ENCODE peak calls at places on chromosome 19, in ten cellular contexts. D, U, G, R, I, K, T, H, J and V are unnamed samples.

GRCh38 chr19:11721681-11722080 is 17.1 kb downstream of the ZNF823 start:
- DNase-seq in D (no peak), U (no peak), G (no peak), R (no peak), I (no peak), K (no peak), T (no peak), H (no peak), J (no peak), V (no peak)

GRCh38 chr19:34975056-34975455 is 11.0 kb upstream of the ZNF792 start:
- DNase-seq in D (no peak), U (no peak), G (no peak), R (no peak), I (no peak), K (no peak), T (no peak), H (no peak), J (no peak), V (no peak)

GRCh38 chr19:38564981-38565685 is 52.6 kb downstream of the MAP4K1 start:
- DNase-seq in D (no peak), U (no peak), G (no peak), R (no peak), I (no peak), K (no peak), T (no peak), H (no peak), J (no peak), V (no peak)

GRCh38 chr19:16078311-16078758 is 2.0 kb downstream of the TPM4 start:
- DNase-seq in D (peak), U (no peak), G (no peak), R (peak), I (no peak), K (no peak), T (no peak), H (no peak), J (peak), V (peak)

GRCh38 chr19:14089662-14090508 is 666 bp downstream of the SAMD1 start:
- DNase-seq in D (no peak), U (peak), G (peak), R (no peak), I (peak), K (peak), T (no peak), H (no peak), J (peak), V (peak)

GRCh38 chr19:34675919-34676318 is 1.0 kb downstream of the SCGB2B2 start:
- DNase-seq in D (no peak), U (no peak), G (no peak), R (peak), I (no peak), K (no peak), T (no peak), H (no peak), J (no peak), V (no peak)

GRCh38 chr19:17409990-17410389 is 4.6 kb upstream of the BST2 start:
- DNase-seq in D (no peak), U (no peak), G (no peak), R (peak), I (no peak), K (no peak), T (no peak), H (no peak), J (peak), V (no peak)

GRCh38 chr19:18594824-18595373 is 6.3 kb downstream of the REX1BD start:
- DNase-seq in D (no peak), U (no peak), G (no peak), R (no peak), I (peak), K (no peak), T (no peak), H (no peak), J (no peak), V (no peak)

GRCh38 chr19:41907994-41908615 is 20.1 kb downstream of the ERFL start:
- DNase-seq in D (no peak), U (no peak), G (no peak), R (no peak), I (no peak), K (no peak), T (no peak), H (no peak), J (no peak), V (no peak)

GRCh38 chr19:35484637-35485036 is 5.6 kb downstream of the KRTDAP start:
- DNase-seq in D (no peak), U (no peak), G (no peak), R (no peak), I (no peak), K (no peak), T (no peak), H (no peak), J (no peak), V (no peak)

GRCh38 chr19:39032164-39032918 is at the start of gene FBXO27:
- DNase-seq in D (peak), U (peak), G (peak), R (peak), I (peak), K (no peak), T (no peak), H (no peak), J (no peak), V (no peak)

GRCh38 chr19:14091086-14091884 is 734 bp upstream of the SAMD1 start:
- DNase-seq in D (peak), U (no peak), G (peak), R (no peak), I (peak), K (peak), T (no peak), H (peak), J (peak), V (peak)

GRCh38 chr19:49666120-49666444 is 349 bp downstream of the BCL2L12 start:
- DNase-seq in D (no peak), U (no peak), G (no peak), R (no peak), I (no peak), K (no peak), T (no peak), H (no peak), J (no peak), V (no peak)

GRCh38 chr19:9309974-9310446 is 372 bp upstream of the ZNF699 start:
- DNase-seq in D (peak), U (peak), G (no peak), R (peak), I (peak), K (peak), T (peak), H (peak), J (peak), V (no peak)

GRCh38 chr19:50401505-50402450 is 17.0 kb upstream of the SPIB start:
- DNase-seq in D (no peak), U (no peak), G (no peak), R (no peak), I (no peak), K (no peak), T (no peak), H (no peak), J (no peak), V (no peak)

GRCh38 chr19:18659281-18660050 is 22.6 kb downstream of the KLHL26 start:
- DNase-seq in D (peak), U (peak), G (no peak), R (no peak), I (no peak), K (no peak), T (no peak), H (no peak), J (peak), V (no peak)

GRCh38 chr19:38977445-38978314 is 2.1 kb upstream of the FBXO17 start:
- DNase-seq in D (no peak), U (no peak), G (no peak), R (no peak), I (no peak), K (no peak), T (no peak), H (no peak), J (no peak), V (peak)

GRCh38 chr19:9018163-9018875 is 8.1 kb upstream of the MUC16 start:
- DNase-seq in D (no peak), U (no peak), G (no peak), R (no peak), I (no peak), K (no peak), T (no peak), H (no peak), J (no peak), V (no peak)

GRCh38 chr19:6572217-6572616 is 18.7 kb downstream of the CD70 start:
- DNase-seq in D (peak), U (no peak), G (no peak), R (peak), I (no peak), K (no peak), T (no peak), H (peak), J (no peak), V (no peak)

GRCh38 chr19:47018923-47019322 is 714 bp upstream of the NPAS1 start:
- DNase-seq in D (no peak), U (no peak), G (no peak), R (no peak), I (no peak), K (no peak), T (no peak), H (no peak), J (no peak), V (no peak)
- TF ChIP-seq CTCF in D (no peak), U (no peak), G (no peak), R (no peak), I (no peak), K (no peak), T (no peak), H (no peak), J (no peak), V (no peak)

GRCh38 chr19:13058951-13059660 is 43.6 kb downstream of the LYL1 start:
- DNase-seq in D (no peak), U (no peak), G (no peak), R (peak), I (no peak), K (no peak), T (no peak), H (no peak), J (no peak), V (no peak)
- TF ChIP-seq CTCF in D (no peak), U (no peak), G (no peak), R (peak), I (no peak), K (peak), T (no peak), H (no peak), J (peak), V (no peak)

GRCh38 chr19:40808021-40808325 is 9.0 kb downstream of the EGLN2 start:
- DNase-seq in D (no peak), U (no peak), G (no peak), R (no peak), I (no peak), K (no peak), T (no peak), H (no peak), J (no peak), V (no peak)

GRCh38 chr19:40805258-40805868 is 6.4 kb downstream of the EGLN2 start:
- DNase-seq in D (no peak), U (no peak), G (no peak), R (no peak), I (no peak), K (no peak), T (no peak), H (no peak), J (no peak), V (no peak)

GRCh38 chr19:40808497-40808896 is 9.5 kb downstream of the EGLN2 start:
- DNase-seq in D (no peak), U (no peak), G (no peak), R (no peak), I (no peak), K (no peak), T (no peak), H (no peak), J (no peak), V (no peak)

GRCh38 chr19:40806385-40807146 is 7.6 kb downstream of the EGLN2 start:
- DNase-seq in D (peak), U (peak), G (peak), R (peak), I (peak), K (peak), T (peak), H (peak), J (peak), V (peak)

GRCh38 chr19:40807147-40808020 is 8.4 kb downstream of the EGLN2 start:
- DNase-seq in D (no peak), U (no peak), G (peak), R (no peak), I (no peak), K (no peak), T (no peak), H (no peak), J (no peak), V (no peak)
- TF ChIP-seq CTCF in D (no peak), U (no peak), G (peak), R (no peak), I (peak), K (peak), T (peak), H (peak), J (no peak), V (peak)

GRCh38 chr19:52896431-52897148 is 845 bp downstream of the ZNF320 start:
- DNase-seq in D (peak), U (peak), G (peak), R (peak), I (peak), K (peak), T (no peak), H (no peak), J (peak), V (peak)
- TF ChIP-seq CTCF in D (no peak), U (no peak), G (no peak), R (no peak), I (no peak), K (no peak), T (no peak), H (no peak), J (no peak), V (no peak)

GRCh38 chr19:1252221-1252817 is 3.9 kb downstream of the MIDN start:
- DNase-seq in D (peak), U (peak), G (peak), R (peak), I (no peak), K (peak), T (peak), H (peak), J (peak), V (peak)

GRCh38 chr19:1254081-1254527 is 5.7 kb downstream of the MIDN start:
- DNase-seq in D (peak), U (peak), G (no peak), R (peak), I (no peak), K (no peak), T (no peak), H (no peak), J (no peak), V (no peak)

GRCh38 chr19:1253514-1254080 is 5.2 kb downstream of the MIDN start:
- DNase-seq in D (no peak), U (no peak), G (no peak), R (no peak), I (no peak), K (no peak), T (no peak), H (no peak), J (peak), V (no peak)

GRCh38 chr19:1251503-1252220 is 3.3 kb downstream of the MIDN start:
- DNase-seq in D (peak), U (peak), G (peak), R (no peak), I (peak), K (no peak), T (no peak), H (no peak), J (no peak), V (no peak)

GRCh38 chr19:1252818-1253513 is 4.6 kb downstream of the MIDN start:
- DNase-seq in D (peak), U (peak), G (no peak), R (peak), I (no peak), K (peak), T (peak), H (peak), J (peak), V (peak)
- TF ChIP-seq CTCF in D (no peak), U (no peak), G (no peak), R (no peak), I (no peak), K (peak), T (peak), H (peak), J (peak), V (no peak)

DNA sequence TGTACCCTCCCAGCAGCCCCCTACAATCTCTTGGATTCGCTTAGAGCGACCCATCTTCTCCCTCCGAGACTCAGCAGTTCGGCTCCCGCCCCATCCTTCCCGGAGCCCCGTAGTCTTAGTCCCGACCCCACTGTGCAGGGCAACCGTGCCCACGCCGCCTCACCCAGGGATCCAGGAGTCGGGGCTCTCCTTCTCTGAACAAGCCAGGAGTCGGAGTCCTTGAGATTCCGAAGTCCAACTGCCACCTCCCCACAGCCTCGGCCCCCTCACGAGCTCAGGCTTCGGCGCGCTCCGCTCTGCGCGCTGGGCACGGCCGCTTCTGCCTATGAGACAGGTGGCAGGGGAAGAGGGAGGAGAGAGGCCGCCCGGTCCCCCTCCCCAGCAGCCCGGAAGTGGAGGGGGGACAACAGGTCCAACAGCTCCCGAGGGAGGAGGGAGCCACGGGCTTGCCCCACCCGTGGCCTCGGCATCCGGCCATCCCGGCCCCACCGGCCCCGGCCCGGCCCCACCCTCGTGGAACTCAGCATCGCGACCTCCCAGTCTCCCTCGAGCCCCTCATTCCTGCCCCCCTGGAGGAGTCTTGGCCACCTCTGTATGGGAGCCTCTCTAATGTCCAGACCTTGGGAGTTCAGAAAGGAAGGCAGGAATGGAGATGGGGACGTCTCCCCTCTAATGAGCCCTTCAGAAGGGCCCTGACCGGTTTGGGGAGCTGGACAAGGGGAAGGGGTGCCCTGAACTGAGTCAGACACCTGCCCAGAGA is at the start of gene PHLDB3:
- DNase-seq in D (peak), U (peak), G (no peak), R (peak), I (peak), K (no peak), T (no peak), H (no peak), J (peak), V (no peak)
- TF ChIP-seq CTCF in D (no peak), U (no peak), G (no peak), R (no peak), I (no peak), K (no peak), T (no peak), H (no peak), J (no peak), V (peak)

DNA sequence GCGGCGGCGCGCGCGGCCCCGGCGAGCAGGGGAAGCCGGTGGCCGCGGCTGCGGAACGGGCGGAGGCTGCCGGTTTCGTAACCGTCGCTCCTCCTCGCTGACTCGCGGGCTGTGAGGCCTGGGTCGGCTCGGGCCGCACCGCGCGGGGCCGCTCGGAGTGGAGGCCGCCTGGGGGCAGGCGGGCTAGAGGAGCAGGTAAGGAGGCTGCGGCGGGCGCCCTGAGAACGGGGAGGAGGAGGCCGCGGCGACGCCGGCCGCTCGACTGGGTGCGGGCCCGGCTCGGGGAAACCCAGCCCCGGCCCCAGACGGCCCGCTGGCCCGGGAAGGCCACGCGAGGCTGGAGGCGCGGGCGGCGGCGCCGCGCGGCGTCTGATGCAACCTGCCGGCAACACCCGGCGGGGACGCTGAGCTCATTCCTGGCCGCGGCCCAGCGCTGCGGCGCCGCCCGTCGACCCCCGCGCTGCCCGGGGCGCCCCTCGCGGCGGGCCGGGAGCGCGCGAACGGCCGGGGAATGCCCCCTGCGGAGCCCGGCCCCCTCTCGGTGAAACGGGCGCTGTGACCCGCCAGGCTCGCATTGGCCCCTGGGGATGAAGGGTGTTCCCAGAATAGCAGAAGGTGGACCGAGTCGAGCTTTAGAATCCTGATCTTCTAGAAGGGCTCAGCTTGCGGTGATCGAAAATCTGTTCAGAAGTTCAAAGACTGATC is at the start of gene CEBPG:
- DNase-seq in D (peak), U (peak), G (peak), R (peak), I (peak), K (no peak), T (no peak), H (no peak), J (peak), V (peak)
- TF ChIP-seq CTCF in D (no peak), U (peak), G (peak), R (no peak), I (no peak), K (peak), T (no peak), H (peak), J (no peak), V (peak)

GRCh38 chr19:33064778-33065550 is at the start of gene RHPN2:
- DNase-seq in D (peak), U (peak), G (peak), R (peak), I (peak), K (no peak), T (no peak), H (peak), J (peak), V (peak)
- TF ChIP-seq CTCF in D (no peak), U (no peak), G (no peak), R (no peak), I (no peak), K (no peak), T (no peak), H (no peak), J (no peak), V (no peak)

GRCh38 chr19:27971071-27971470 is 1241.9 kb downstream of the UQCRFS1 start:
- DNase-seq in D (no peak), U (no peak), G (no peak), R (no peak), I (peak), K (peak), T (no peak), H (no peak), J (peak), V (no peak)

GRCh38 chr19:27972291-27973040 is 1240.5 kb downstream of the UQCRFS1 start:
- DNase-seq in D (no peak), U (no peak), G (no peak), R (no peak), I (no peak), K (peak), T (no peak), H (no peak), J (peak), V (peak)

GRCh38 chr19:27975419-27976005 is 1237.4 kb downstream of the UQCRFS1 start:
- DNase-seq in D (no peak), U (no peak), G (no peak), R (no peak), I (no peak), K (no peak), T (no peak), H (no peak), J (no peak), V (no peak)

GRCh38 chr19:27971869-27972268 is 1241.1 kb downstream of the UQCRFS1 start:
- DNase-seq in D (no peak), U (no peak), G (no peak), R (no peak), I (no peak), K (no peak), T (no peak), H (no peak), J (no peak), V (no peak)

GRCh38 chr19:27974082-27974513 is 1238.9 kb downstream of the UQCRFS1 start:
- DNase-seq in D (no peak), U (no peak), G (peak), R (peak), I (peak), K (peak), T (no peak), H (no peak), J (peak), V (no peak)
- TF ChIP-seq CTCF in D (peak), U (peak), G (peak), R (peak), I (peak), K (peak), T (no peak), H (peak), J (peak), V (peak)

GRCh38 chr19:3254520-3254919 is 30.1 kb downstream of the CELF5 start:
- DNase-seq in D (no peak), U (no peak), G (no peak), R (no peak), I (no peak), K (no peak), T (no peak), H (no peak), J (no peak), V (no peak)

GRCh38 chr19:3250675-3251074 is 26.2 kb downstream of the CELF5 start:
- DNase-seq in D (no peak), U (no peak), G (no peak), R (no peak), I (peak), K (no peak), T (no peak), H (no peak), J (no peak), V (no peak)

GRCh38 chr19:3251229-3251628 is 26.8 kb downstream of the CELF5 start:
- DNase-seq in D (no peak), U (no peak), G (no peak), R (no peak), I (no peak), K (no peak), T (no peak), H (no peak), J (no peak), V (no peak)

GRCh38 chr19:3252650-3253049 is 28.2 kb downstream of the CELF5 start:
- DNase-seq in D (no peak), U (no peak), G (no peak), R (no peak), I (no peak), K (no peak), T (no peak), H (no peak), J (no peak), V (no peak)

DNA sequence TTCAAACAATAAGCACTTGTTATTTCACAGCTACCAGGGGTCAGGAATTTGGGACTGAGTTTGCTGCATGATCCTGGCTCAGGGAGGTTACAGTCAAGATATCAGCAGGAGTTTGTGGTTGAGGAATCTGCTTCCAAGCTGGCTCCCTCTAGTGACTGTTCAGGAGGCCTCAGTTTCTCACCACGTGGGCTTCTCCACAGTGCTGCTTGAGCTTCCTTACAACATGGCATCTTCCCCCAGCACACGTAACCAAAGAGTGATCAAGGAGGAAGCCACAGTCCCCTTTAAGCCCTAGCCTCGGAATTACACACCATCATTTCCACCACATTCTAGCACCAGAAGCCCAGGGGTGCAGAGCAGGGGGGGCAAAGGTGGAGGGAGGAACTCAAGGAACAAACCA is 28.8 kb downstream of the CELF5 start:
- DNase-seq in D (no peak), U (no peak), G (no peak), R (no peak), I (no peak), K (no peak), T (no peak), H (no peak), J (no peak), V (no peak)
- TF ChIP-seq CTCF in D (no peak), U (no peak), G (no peak), R (no peak), I (no peak), K (peak), T (no peak), H (no peak), J (no peak), V (no peak)